ENCODE peak calls at places on chromosomes 1 and 21, in four cellular contexts. F is suprapubic skin, M is stomach, G is endodermal cell. Y is an unnamed sample. For H3K9me3, the result is how much of the 10 kb centered on the place peaks cover.

GRCh38 chr1:1115136-1115829 is 606 bp downstream of the C1orf159 start:
- DNase-seq in G (peak), F (no peak), M (no peak), Y (peak)

GRCh38 chr1:213582976-213583567 is 404.7 kb upstream of the PROX1 start:
- DNase-seq in M (no peak), G (no peak), F (no peak), Y (no peak)

GRCh38 chr1:81430955-81431646 is 369.6 kb upstream of the ADGRL2 start:
- DNase-seq in M (no peak), G (peak), F (no peak), Y (no peak)

GRCh38 chr1:109704173-109704572 is 7.9 kb upstream of the GSTM5 start:
- DNase-seq in M (no peak), F (no peak), G (no peak), Y (no peak)

GRCh38 chr1:248697907-248698306 is 4.7 kb downstream of the OR14I1 start:
- DNase-seq in G (no peak), M (no peak), F (no peak), Y (no peak)

GRCh38 chr1:33220701-33221384 is 35.4 kb upstream of the ZNF362 start:
- DNase-seq in M (peak), F (no peak), G (peak), Y (no peak)

GRCh38 chr1:64043976-64044375 is 159.4 kb upstream of the UBE2U start:
- DNase-seq in M (no peak), F (no peak), G (no peak), Y (no peak)

GRCh38 chr1:13759072-13759471 is 59.1 kb downstream of the PRDM2 start:
- DNase-seq in F (no peak), M (no peak), G (no peak), Y (no peak)

GRCh38 chr1:89900791-89901708 is 80.2 kb downstream of the LRRC8D start:
- DNase-seq in M (no peak), G (no peak), F (no peak), Y (no peak)

GRCh38 chr1:3277121-3277520 is 177.3 kb upstream of the ARHGEF16 start:
- DNase-seq in G (no peak), M (no peak), F (no peak), Y (no peak)

GRCh38 chr1:3955196-3955772 is 55.2 kb upstream of the C1orf174 start:
- DNase-seq in G (no peak), F (no peak), M (no peak), Y (peak)

GRCh38 chr1:155884028-155884950 is 24.9 kb downstream of the SYT11 start:
- DNase-seq in M (no peak), F (no peak), G (no peak), Y (peak)

GRCh38 chr1:1630965-1631792 is 794 bp upstream of the MMP23B start:
- DNase-seq in G (peak), M (peak), F (no peak), Y (peak)

GRCh38 chr1:209850342-209850979 is 22.7 kb downstream of the UTP25 start:
- DNase-seq in F (no peak), G (peak), M (peak), Y (no peak)

GRCh38 chr1:29527314-29528004 is 291.1 kb downstream of the PTPRU start:
- DNase-seq in G (peak), F (peak), M (peak), Y (no peak)

GRCh38 chr1:40182956-40183710 is 21.9 kb downstream of the RLF start:
- DNase-seq in G (peak), M (no peak), F (no peak), Y (no peak)

GRCh38 chr1:224651188-224651587 is 35.1 kb downstream of the CNIH3 start:
- DNase-seq in M (no peak), G (no peak), F (no peak), Y (no peak)

GRCh38 chr1:240467895-240468294 is 144.1 kb downstream of the GREM2 start:
- DNase-seq in F (no peak), M (no peak), G (no peak), Y (no peak)

GRCh38 chr1:46158312-46159281 is 16.3 kb upstream of the TSPAN1 start:
- DNase-seq in G (no peak), F (no peak), M (no peak), Y (no peak)

GRCh38 chr1:47624531-47624930 is 186.7 kb downstream of the FOXD2 start:
- DNase-seq in F (no peak), M (peak), G (peak), Y (peak)

GRCh38 chr21:38438476-38438893 is 59.8 kb downstream of the ERG start:
- DNase-seq in F (no peak), M (no peak), G (no peak), Y (no peak)

GRCh38 chr1:202567747-202568146 is 142.5 kb downstream of the SYT2 start:
- DNase-seq in G (no peak), M (no peak), F (no peak), Y (no peak)

GRCh38 chr1:63524166-63524565 is 841 bp downstream of the EFCAB7 start:
- DNase-seq in M (no peak), G (no peak), F (no peak), Y (no peak)

GRCh38 chr1:64410217-64410616 is 59.7 kb upstream of the CACHD1 start:
- DNase-seq in M (no peak), F (no peak), G (no peak), Y (no peak)

GRCh38 chr1:118325545-118326225 is 140.7 kb upstream of the SPAG17 start:
- DNase-seq in G (no peak), M (no peak), F (no peak), Y (no peak)

GRCh38 chr1:77540501-77541161 is 141.8 kb downstream of the ZZZ3 start:
- DNase-seq in G (no peak), M (no peak), F (no peak), Y (no peak)

GRCh38 chr21:38159355-38159754 is 97.4 kb upstream of the KCNJ15 start:
- DNase-seq in G (peak), M (peak), F (no peak), Y (peak)

GRCh38 chr1:210057593-210057992 is 119.6 kb downstream of the SYT14 start:
- DNase-seq in G (no peak), M (no peak), F (no peak), Y (no peak)

GRCh38 chr1:234208351-234208750 is 164.9 kb upstream of the COA6 start:
- DNase-seq in F (no peak), G (no peak), M (no peak), Y (no peak)

GRCh38 chr1:158793604-158794003 is 12.6 kb upstream of the OR6N2 start:
- DNase-seq in G (peak), M (no peak), F (no peak), Y (no peak)

GRCh38 chr1:45999507-45999906 is 132.9 kb downstream of the PIK3R3 start:
- DNase-seq in G (no peak), M (no peak), F (no peak), Y (no peak)

GRCh38 chr21:26834181-26834945 is 10.8 kb downstream of the ADAMTS1 start:
- DNase-seq in F (no peak), G (no peak), M (no peak), Y (no peak)

DNA sequence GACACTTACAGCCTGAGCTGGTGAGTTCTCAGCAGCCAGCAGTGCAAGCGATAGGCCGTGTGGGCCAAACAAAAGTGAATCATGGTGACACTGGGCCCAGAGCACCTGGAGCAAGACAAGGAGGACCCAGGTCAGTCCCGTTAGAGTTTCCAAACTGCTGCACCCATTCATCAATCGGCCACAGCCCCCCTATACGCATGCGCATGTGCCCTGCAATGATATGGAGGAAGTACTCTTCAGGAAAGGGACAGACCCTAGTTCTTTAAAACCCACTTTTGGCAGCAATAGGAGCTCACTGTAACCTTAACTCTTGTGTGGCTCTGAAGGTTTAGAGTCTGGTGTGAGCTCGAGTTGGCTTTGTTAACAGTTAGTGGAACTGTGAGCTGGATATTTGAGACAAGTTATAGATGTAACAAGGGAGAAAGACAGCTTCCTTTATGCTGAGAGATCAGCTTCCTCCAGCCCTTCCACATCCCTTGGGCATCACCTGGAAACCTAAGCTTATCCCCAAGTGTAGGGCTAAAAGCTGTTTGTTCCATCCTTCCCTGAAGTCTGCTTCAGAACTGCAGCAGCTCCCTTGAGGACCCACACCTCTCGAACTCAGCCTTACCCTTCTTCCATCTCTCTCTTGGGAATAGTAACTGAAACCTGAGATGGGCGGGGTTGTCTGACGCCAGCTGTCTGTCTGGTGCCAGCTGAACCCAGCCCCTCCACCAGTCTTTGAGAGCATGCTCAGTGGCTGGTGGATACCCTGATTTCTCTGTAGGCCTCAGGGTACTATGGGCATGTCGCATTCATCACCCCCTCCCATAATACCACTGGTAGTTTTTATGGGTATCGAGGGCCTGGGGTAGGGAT is 17.7 kb downstream of the NMNAT1 start:
- DNase-seq in F (no peak), G (peak), M (no peak), Y (no peak)
- H3K27ac ChIP-seq in F (no peak), G (no peak), M (no peak), Y (no peak)

GRCh38 chr1:165407398-165407797 is 37.5 kb downstream of the RXRG start:
- DNase-seq in M (no peak), G (no peak), F (no peak), Y (no peak)

GRCh38 chr1:165408518-165408917 is 36.4 kb downstream of the RXRG start:
- DNase-seq in M (peak), G (peak), F (no peak), Y (no peak)

GRCh38 chr1:165402517-165403111 is 42.3 kb downstream of the RXRG start:
- DNase-seq in M (no peak), G (no peak), F (no peak), Y (no peak)

GRCh38 chr1:165409957-165410356 is 35.0 kb downstream of the RXRG start:
- DNase-seq in G (no peak), M (no peak), F (no peak), Y (no peak)

DNA sequence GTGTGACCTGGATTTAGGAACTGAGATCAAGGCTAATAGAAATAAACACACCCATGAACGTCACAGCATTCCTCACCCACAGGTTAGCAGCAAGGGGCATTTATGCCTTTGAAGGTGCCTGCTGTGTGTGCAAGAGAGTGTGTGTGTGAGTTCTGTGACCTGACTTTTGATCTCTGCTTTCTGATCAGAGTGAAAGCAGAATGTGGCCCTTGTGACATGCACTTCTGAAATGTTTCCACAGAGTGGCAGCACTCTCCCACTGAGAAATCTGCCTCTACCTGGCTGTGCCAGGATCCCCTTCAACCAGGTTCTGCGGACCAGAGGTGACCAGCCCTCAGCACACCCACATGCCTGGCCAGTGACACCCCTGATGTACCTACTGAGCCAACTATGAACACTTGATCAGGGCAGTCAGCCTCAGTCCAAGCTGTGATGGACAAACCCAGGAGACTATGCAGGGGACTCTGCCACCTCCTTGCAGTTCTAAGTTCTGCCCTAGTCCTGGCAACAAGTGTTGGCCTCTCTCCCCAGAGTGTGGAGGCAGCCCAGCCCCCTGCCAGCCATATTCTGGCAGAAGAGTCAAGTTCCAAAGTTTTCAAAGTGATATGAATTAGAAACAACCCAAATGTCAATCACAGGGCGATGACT is 41.0 kb downstream of the RXRG start:
- DNase-seq in F (no peak), G (peak), M (peak), Y (no peak)
- TF ChIP-seq CTCF in F (peak), G (peak), M (peak), Y (peak)

GRCh38 chr1:92808353-92808752 is 23.4 kb upstream of the EVI5 start:
- DNase-seq in M (no peak), G (no peak), F (no peak), Y (no peak)

GRCh38 chr1:92804721-92805169 is 19.8 kb upstream of the EVI5 start:
- DNase-seq in M (peak), G (peak), F (no peak), Y (peak)

GRCh38 chr1:92803140-92803887 is 18.4 kb upstream of the EVI5 start:
- DNase-seq in G (no peak), M (no peak), F (no peak), Y (no peak)

DNA sequence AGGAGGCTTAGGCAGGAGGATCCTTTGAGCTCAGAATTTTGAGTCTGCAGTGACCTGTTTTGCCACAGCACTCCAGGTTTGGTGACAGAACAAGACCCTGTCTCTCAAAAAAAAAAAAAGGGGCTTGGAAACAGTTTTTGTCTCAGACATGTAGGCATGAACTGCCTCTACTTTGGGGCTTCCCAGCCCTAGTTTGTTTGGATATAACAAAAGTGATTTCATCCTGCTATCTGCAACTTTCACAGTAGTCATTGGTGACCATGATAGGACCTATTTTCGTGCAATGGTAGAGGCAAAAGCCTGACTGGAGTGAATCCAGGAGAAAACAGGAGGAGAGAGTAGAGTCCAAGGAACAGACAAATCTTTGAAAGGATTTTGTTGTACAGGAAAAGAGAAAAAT is 20.3 kb upstream of the EVI5 start:
- DNase-seq in F (no peak), M (no peak), G (no peak), Y (no peak)
- H3K9me3 ChIP-seq in F (under half), M (under half), G (under half), Y (under half)

GRCh38 chr1:20281801-20282200 is 8.9 kb upstream of the VWA5B1 start:
- DNase-seq in G (no peak), M (no peak), F (no peak), Y (no peak)

GRCh38 chr1:20282544-20282943 is 8.1 kb upstream of the VWA5B1 start:
- DNase-seq in F (no peak), M (no peak), G (no peak), Y (no peak)

GRCh38 chr1:20284046-20284445 is 6.6 kb upstream of the VWA5B1 start:
- DNase-seq in G (no peak), M (no peak), F (no peak), Y (no peak)

GRCh38 chr1:20285510-20285909 is 5.2 kb upstream of the VWA5B1 start:
- DNase-seq in G (no peak), M (no peak), F (no peak), Y (no peak)

GRCh38 chr1:20284625-20285024 is 6.0 kb upstream of the VWA5B1 start:
- DNase-seq in M (no peak), F (no peak), G (no peak), Y (no peak)
- H3K27ac ChIP-seq in M (no peak), F (no peak), G (no peak), Y (no peak)

GRCh38 chr1:150537732-150538684 is 11.2 kb upstream of the ADAMTSL4 start:
- DNase-seq in M (no peak), G (peak), F (no peak), Y (no peak)
- TF ChIP-seq CTCF in M (no peak), G (peak), F (no peak), Y (no peak)

GRCh38 chr1:167322483-167322882 is 101.8 kb downstream of the POU2F1 start:
- DNase-seq in M (no peak), G (no peak), F (no peak), Y (no peak)
- H3K9me3 ChIP-seq in M (half or more), G (half or more), F (under half), Y (under half)